ENCODE peak calls at places on chromosomes 6 and 20, in five cellular contexts. W is IMR-90, L is prostate gland, S is HCT116, O is heart left ventricle. G is an unnamed sample.

GRCh38 chr6:168256940-168257339 is 62.6 kb downstream of the DACT2 start:
- DNase-seq in S (no peak), O (no peak), L (no peak), W (no peak), G (no peak)

GRCh38 chr20:14889503-14890125 is 552.2 kb upstream of the FLRT3 start:
- DNase-seq in O (no peak), L (no peak), W (no peak), S (no peak), G (no peak)

GRCh38 chr20:22559711-22560305 is 24.6 kb downstream of the FOXA2 start:
- DNase-seq in W (no peak), S (no peak), O (no peak), L (no peak), G (no peak)

GRCh38 chr6:55445648-55446204 is 118.5 kb downstream of the GFRAL start:
- DNase-seq in S (peak; percentile 8), L (no peak), W (peak; percentile 45), O (no peak), G (no peak)

GRCh38 chr6:37761872-37762271 is 57.7 kb upstream of the ZFAND3 start:
- DNase-seq in L (no peak), S (no peak), O (no peak), W (no peak), G (no peak)

GRCh38 chr6:25173232-25173631 is 105.9 kb upstream of the CARMIL1 start:
- DNase-seq in S (no peak), W (peak; percentile 27), L (no peak), O (no peak), G (no peak)

GRCh38 chr20:48064929-48065328 is 279.6 kb upstream of the SULF2 start:
- DNase-seq in W (peak; percentile 11), S (no peak), L (no peak), O (no peak), G (no peak)

GRCh38 chr20:44730441-44730840 is 15.2 kb upstream of the KCNK15 start:
- DNase-seq in L (peak; percentile 36), W (peak; percentile 77), S (peak; percentile 70), O (no peak), G (no peak)

GRCh38 chr20:52572687-52573086 is 381.1 kb upstream of the ZFP64 start:
- DNase-seq in L (no peak), O (no peak), S (no peak), W (peak; percentile 5), G (no peak)

GRCh38 chr20:47274449-47275108 is 81.9 kb downstream of the ZMYND8 start:
- DNase-seq in L (no peak), S (peak; percentile 67), O (no peak), W (peak; percentile 97), G (peak; percentile 33)

GRCh38 chr20:44011251-44011940 is 96.7 kb downstream of the TOX2 start:
- DNase-seq in W (no peak), L (no peak), S (no peak), O (no peak), G (no peak)

GRCh38 chr20:41714030-41714429 is 95.9 kb upstream of the CHD6 start:
- DNase-seq in W (no peak), O (no peak), L (no peak), S (no peak), G (no peak)

GRCh38 chr20:63457737-63458136 is 14.7 kb downstream of the KCNQ2 start:
- DNase-seq in L (no peak), O (peak; percentile 78), W (no peak), S (no peak), G (no peak)

GRCh38 chr6:28212510-28213212 is 12.4 kb upstream of the ZSCAN9 start:
- DNase-seq in L (no peak), O (no peak), S (peak; percentile 80), W (peak; percentile 90), G (no peak)

GRCh38 chr20:59154317-59155013 is 9.2 kb upstream of the ZNF831 start:
- DNase-seq in S (no peak), L (no peak), O (no peak), W (no peak), G (no peak)

GRCh38 chr20:11753155-11753554 is 164.5 kb upstream of the BTBD3 start:
- DNase-seq in O (no peak), L (no peak), W (no peak), S (no peak), G (no peak)

GRCh38 chr6:134041093-134041492 is 11.3 kb downstream of the SLC2A12 start:
- DNase-seq in W (peak; percentile 82), S (peak; percentile 35), O (no peak), L (no peak), G (no peak)

GRCh38 chr20:24296477-24297380 is 172.7 kb upstream of the SYNDIG1 start:
- DNase-seq in W (no peak), S (no peak), L (no peak), O (no peak), G (no peak)

GRCh38 chr6:41755895-41756294 is 8.7 kb upstream of the PGC start:
- DNase-seq in L (no peak), W (no peak), S (no peak), O (no peak), G (no peak)

GRCh38 chr20:64077094-64077493 is 2.2 kb downstream of the RGS19 start:
- DNase-seq in L (no peak), W (no peak), O (no peak), S (no peak), G (no peak)

GRCh38 chr6:28981833-28982475 is 23.2 kb downstream of the ZNF311 start:
- DNase-seq in O (peak; percentile 70), S (peak; percentile 91), L (peak; percentile 74), W (peak; percentile 87), G (peak; percentile 91)

GRCh38 chr6:134420638-134421181 is 102.8 kb upstream of the SGK1 start:
- DNase-seq in S (no peak), W (peak; percentile 90), L (no peak), O (no peak), G (no peak)

GRCh38 chr20:48875233-48875913 is 46.1 kb upstream of the ARFGEF2 start:
- DNase-seq in L (no peak), W (no peak), O (no peak), S (no peak), G (no peak)

GRCh38 chr6:150813319-150813992 is 52.0 kb upstream of the MTHFD1L start:
- DNase-seq in O (no peak), L (no peak), W (peak; percentile 83), S (peak; percentile 92), G (no peak)

GRCh38 chr6:74891358-74891811 is 314.5 kb downstream of the COL12A1 start:
- DNase-seq in L (no peak), S (no peak), W (peak; percentile 83), O (no peak), G (peak; percentile 66)

GRCh38 chr20:400121-400450 is 8.0 kb upstream of the RBCK1 start:
- DNase-seq in W (no peak), L (no peak), O (no peak), S (no peak), G (no peak)

GRCh38 chr20:397432-398237 is 10.5 kb upstream of the RBCK1 start:
- DNase-seq in O (no peak), L (no peak), W (no peak), S (no peak), G (no peak)

GRCh38 chr20:396252-396618 is 11.9 kb upstream of the RBCK1 start:
- DNase-seq in O (no peak), S (no peak), L (no peak), W (no peak), G (no peak)

GRCh38 chr20:399182-399707 is 8.9 kb upstream of the RBCK1 start:
- DNase-seq in W (no peak), S (no peak), O (no peak), L (no peak), G (no peak)

DNA sequence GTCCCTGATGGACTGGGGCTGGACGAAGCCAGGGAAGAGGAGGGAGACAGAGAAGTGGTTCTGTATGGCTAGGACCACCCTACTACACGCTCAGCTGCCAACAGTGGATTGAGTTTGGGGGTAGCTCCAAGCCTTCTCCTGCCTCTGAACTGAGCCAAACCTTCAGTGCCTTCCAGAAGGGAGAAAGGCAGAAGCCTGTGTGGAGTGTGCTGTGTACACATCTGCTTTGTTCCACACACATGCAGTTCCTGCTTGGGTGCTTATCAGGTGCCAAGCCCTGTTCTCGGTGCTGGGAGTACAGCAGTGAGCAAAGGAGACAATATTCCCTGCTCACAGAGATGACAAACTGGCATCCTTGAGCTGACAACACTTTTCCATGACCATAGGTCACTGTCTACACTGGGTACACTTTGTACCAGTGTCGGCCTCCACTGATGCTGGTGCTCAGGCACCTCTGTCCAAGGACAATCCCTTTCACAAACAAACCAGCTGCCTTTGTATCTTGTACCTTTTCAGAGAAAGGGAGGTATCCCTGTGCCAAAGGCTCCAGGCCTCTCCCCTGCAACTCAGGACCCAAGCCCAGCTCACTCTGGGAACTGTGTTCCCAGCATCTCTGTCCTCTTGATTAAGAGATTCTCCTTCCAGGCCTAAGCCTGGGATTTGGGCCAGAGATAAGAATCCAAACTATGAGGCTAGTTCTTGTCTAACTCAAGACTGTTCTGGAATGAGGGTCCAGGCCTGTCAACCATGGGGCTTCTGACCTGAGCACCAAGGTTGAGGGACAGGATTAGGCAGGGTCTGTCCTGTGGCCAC is 11.3 kb upstream of the RBCK1 start:
- DNase-seq in O (no peak), W (no peak), S (no peak), L (peak; percentile 47), G (no peak)
- TF ChIP-seq POLR2A in O (no peak), W (no peak), S (no peak), L (no peak), G (no peak)

DNA sequence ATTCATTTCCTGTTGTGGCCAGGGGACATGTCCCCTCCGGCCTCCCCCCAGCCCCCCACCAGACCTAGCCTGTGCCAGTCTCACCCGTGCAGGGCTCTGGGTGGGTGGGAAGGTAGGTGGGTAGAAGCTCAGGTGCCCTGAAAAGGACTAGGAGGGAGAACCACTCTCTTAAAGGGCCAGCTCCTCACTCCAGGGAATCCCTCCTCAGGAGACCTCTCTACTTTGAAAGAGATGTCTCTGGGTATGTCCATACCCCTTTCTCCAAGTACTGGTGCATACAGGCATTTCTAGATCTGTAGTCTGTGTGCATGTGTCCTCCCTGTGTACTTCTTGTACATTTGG is 60.8 kb upstream of the EPB41L1 start:
- DNase-seq in L (no peak), S (no peak), O (no peak), W (no peak), G (no peak)
- H3K4me3 ChIP-seq in L (peak overlapping the region; percentile 57), S (peak overlapping the region; percentile 82), O (peak overlapping the region; percentile 67), W (no peak overlapping the region), G (no peak overlapping the region)

GRCh38 chr6:95478941-95479340 is 98.4 kb upstream of the MANEA start:
- DNase-seq in S (no peak), O (no peak), W (no peak), L (no peak), G (no peak)
- TF ChIP-seq CTCF in S (no peak), O (no peak), W (no peak), L (no peak), G (no peak)

GRCh38 chr6:32967151-32968091 is 973 bp upstream of the BRD2 start:
- DNase-seq in W (peak; percentile 49), O (no peak), L (no peak), S (peak; percentile 73), G (no peak)
- TF ChIP-seq POLR2A in W (no peak), O (no peak), L (no peak), S (no peak), G (no peak)

GRCh38 chr20:50345712-50346371 is 155.2 kb downstream of the CEBPB start:
- DNase-seq in O (peak; percentile 41), S (no peak), W (no peak), L (no peak), G (no peak)
- H3K4me3 ChIP-seq in O (no peak overlapping the region), S (no peak overlapping the region), W (no peak overlapping the region), L (no peak overlapping the region), G (no peak overlapping the region)

GRCh38 chr6:4806308-4807190 is 30.3 kb downstream of the CDYL start:
- DNase-seq in S (no peak), L (no peak), W (no peak), O (no peak), G (no peak)
- TF ChIP-seq CTCF in S (no peak), L (no peak), W (no peak), O (no peak), G (no peak)

GRCh38 chr6:38856490-38856889 is 141.4 kb downstream of the DNAH8 start:
- DNase-seq in S (no peak), O (no peak), W (no peak), L (no peak), G (no peak)
- TF ChIP-seq POLR2A in S (no peak), O (no peak), W (no peak), L (no peak), G (no peak)

G was measured in lower leg skin.